ENCODE peak calls at places on chromosome 13, in four cellular contexts. J, A, R and I are unnamed samples.

GRCh38 chr13:105972811-105973590 is 562.5 kb downstream of the EFNB2 start:
- DNase-seq in J (no peak), A (no peak), R (no peak), I (no peak)

GRCh38 chr13:65091031-65091430 is 2139.1 kb downstream of the PCDH9 start:
- DNase-seq in J (no peak), A (no peak), R (no peak), I (no peak)

GRCh38 chr13:57740719-57741118 is 109.2 kb downstream of the PCDH17 start:
- DNase-seq in J (no peak), A (no peak), R (no peak), I (no peak)

GRCh38 chr13:112616586-112617381 is 28.8 kb upstream of the TUBGCP3 start:
- DNase-seq in J (peak; percentile 35), A (peak; percentile 60), R (peak; percentile 51), I (peak; percentile 75)

GRCh38 chr13:27851481-27851880 is 59.2 kb downstream of the GSX1 start:
- DNase-seq in J (no peak), A (no peak), R (no peak), I (no peak)

GRCh38 chr13:84446972-84447700 is 564.9 kb upstream of the SLITRK1 start:
- DNase-seq in J (no peak), A (no peak), R (no peak), I (peak; percentile 8)

GRCh38 chr13:20703785-20704458 is 423 bp downstream of the IL17D start:
- DNase-seq in J (peak; percentile 58), A (peak; percentile 91), R (peak; percentile 70), I (peak; percentile 86)

GRCh38 chr13:29509999-29510586 is 85.4 kb downstream of the SLC7A1 start:
- DNase-seq in J (no peak), A (no peak), R (no peak), I (no peak)

GRCh38 chr13:58583961-58584360 is 952.4 kb downstream of the PCDH17 start:
- DNase-seq in J (no peak), A (no peak), R (no peak), I (no peak)

GRCh38 chr13:23146811-23147245 is 34.0 kb upstream of the SGCG start:
- DNase-seq in J (no peak), A (no peak), R (no peak), I (no peak)

DNA sequence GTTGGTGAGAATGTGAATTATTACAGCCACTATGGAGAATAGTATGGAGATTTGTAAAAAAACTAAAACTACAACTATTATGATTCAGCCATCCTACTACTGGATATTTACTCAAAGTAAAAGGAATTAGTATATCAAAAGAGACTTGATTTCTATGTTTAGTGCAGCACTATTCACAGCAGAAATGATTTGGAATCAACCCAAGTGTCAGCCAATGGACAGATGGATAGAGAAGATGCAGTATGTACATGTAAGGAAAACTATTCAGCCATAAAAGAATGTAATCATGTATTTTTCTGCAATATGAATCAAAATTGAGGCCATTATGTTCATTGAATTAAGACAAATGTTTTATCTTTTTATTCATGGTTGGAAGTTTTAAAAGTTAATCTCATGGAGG is 1705.5 kb downstream of the SLITRK1 start:
- DNase-seq in J (no peak), A (no peak), R (no peak), I (no peak)
- H3K4me2 ChIP-seq in J (no peak overlapping the region), A (no peak overlapping the region), R (no peak overlapping the region), I (no peak overlapping the region)

GRCh38 chr13:99572131-99572530 is 70.9 kb downstream of the TM9SF2 start:
- DNase-seq in J (no peak), A (no peak), R (no peak), I (no peak)
- TF ChIP-seq JUNB in J (no peak), A (no peak), R (no peak), I (no peak)

GRCh38 chr13:68076046-68076445 is 845.9 kb upstream of the PCDH9 start:
- DNase-seq in J (no peak), A (no peak), R (no peak), I (no peak)

GRCh38 chr13:68081051-68081450 is 850.9 kb upstream of the PCDH9 start:
- DNase-seq in J (no peak), A (no peak), R (no peak), I (no peak)

GRCh38 chr13:68078874-68079273 is 848.7 kb upstream of the PCDH9 start:
- DNase-seq in J (no peak), A (no peak), R (no peak), I (no peak)

DNA sequence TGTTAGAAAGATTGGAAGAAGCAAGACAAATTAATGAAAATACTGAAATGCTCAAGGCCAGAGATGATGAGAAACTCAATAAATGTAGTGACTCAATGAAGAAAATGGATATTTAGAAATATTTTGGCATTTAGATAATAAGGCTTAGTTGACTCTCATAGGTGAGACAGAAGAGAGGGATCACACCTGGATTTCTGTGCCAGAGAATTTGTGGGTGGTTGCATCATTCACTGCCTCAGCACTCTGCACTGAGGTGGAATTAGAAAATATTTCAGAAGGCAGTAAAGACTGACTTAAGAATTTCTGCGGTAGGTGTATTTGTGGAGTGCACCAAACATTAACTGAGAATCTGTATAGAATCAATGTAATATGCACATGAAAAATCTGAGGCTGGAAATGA is 848.3 kb upstream of the PCDH9 start:
- DNase-seq in J (no peak), A (no peak), R (no peak), I (no peak)
- H3K4me2 ChIP-seq in J (no peak overlapping the region), A (no peak overlapping the region), R (peak overlapping the region; percentile 45), I (no peak overlapping the region)

DNA sequence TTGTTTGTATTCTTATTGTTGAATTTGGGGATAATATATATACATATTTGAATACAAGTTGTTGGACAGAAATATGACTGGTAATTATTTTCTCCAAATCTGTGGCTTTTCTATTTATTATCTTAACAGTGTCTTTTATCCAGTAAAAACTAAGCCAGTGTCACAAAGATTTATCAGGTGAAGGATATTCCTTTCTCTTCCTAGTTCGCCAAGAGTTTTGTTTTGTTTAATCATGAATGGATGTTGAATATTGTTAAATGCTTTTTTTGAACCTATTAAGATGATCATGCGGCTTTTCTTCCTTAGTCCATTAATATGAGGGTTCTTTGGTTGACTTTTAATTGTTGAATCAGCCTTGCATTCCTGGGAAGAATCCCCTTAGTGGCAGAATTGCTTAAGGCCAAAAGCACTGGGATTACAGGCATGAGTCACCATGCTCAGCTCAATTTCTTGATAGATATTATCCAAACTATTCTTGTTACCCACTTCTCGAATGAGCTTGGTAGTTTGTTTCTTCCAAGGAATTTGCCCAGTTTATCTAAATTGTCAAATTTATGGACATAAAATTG is 53.3 kb downstream of the TEX26 start:
- DNase-seq in J (no peak), A (no peak), R (no peak), I (no peak)
- TF ChIP-seq JUNB in J (no peak), A (no peak), R (no peak), I (no peak)

GRCh38 chr13:95441326-95441725 is 111.2 kb upstream of the CLDN10 start:
- DNase-seq in J (no peak), A (no peak), R (no peak), I (no peak)
- H3K4me2 ChIP-seq in J (no peak overlapping the region), A (no peak overlapping the region), R (no peak overlapping the region), I (no peak overlapping the region)